ENCODE peak calls at places on chromosomes 6 and 20, in six cellular contexts. P, G, Q, V, X and A are unnamed samples.

GRCh38 chr6:12383448-12383847 is 93.3 kb downstream of the EDN1 start:
- DNase-seq in P (no peak), G (no peak), Q (no peak), V (no peak), X (no peak), A (no peak)

GRCh38 chr20:32201296-32201976 is 6.1 kb downstream of the PLAGL2 start:
- DNase-seq in P (no peak), G (peak), Q (peak), V (no peak), X (no peak), A (no peak)

GRCh38 chr6:139172567-139172966 is 37.7 kb downstream of the HECA start:
- DNase-seq in P (no peak), G (no peak), Q (no peak), V (no peak), X (no peak), A (no peak)

GRCh38 chr6:157823523-157824370 is 701 bp downstream of the SNX9 start:
- DNase-seq in P (peak), G (peak), Q (peak), V (peak), X (peak), A (no peak)

GRCh38 chr20:58608096-58608840 is 42.8 kb upstream of the STX16 start:
- DNase-seq in P (no peak), G (no peak), Q (no peak), V (no peak), X (no peak), A (no peak)

GRCh38 chr6:119340766-119341487 is 8.6 kb downstream of the MAN1A1 start:
- DNase-seq in P (no peak), G (no peak), Q (no peak), V (no peak), X (no peak), A (no peak)

GRCh38 chr20:47699804-47700203 is 85.5 kb downstream of the SULF2 start:
- DNase-seq in P (no peak), G (no peak), Q (no peak), V (no peak), X (no peak), A (no peak)

GRCh38 chr6:138986578-138986977 is 1.5 kb downstream of the REPS1 start:
- DNase-seq in P (no peak), G (peak), Q (no peak), V (peak), X (no peak), A (no peak)

GRCh38 chr6:13417431-13417830 is 70.0 kb downstream of the GFOD1 start:
- DNase-seq in P (no peak), G (no peak), Q (no peak), V (no peak), X (no peak), A (no peak)

GRCh38 chr6:84417261-84417660 is 189.8 kb upstream of the CEP162 start:
- DNase-seq in P (peak), G (peak), Q (peak), V (peak), X (no peak), A (peak)

GRCh38 chr6:135784493-135784892 is 67.0 kb upstream of the PDE7B start:
- DNase-seq in P (no peak), G (no peak), Q (no peak), V (no peak), X (no peak), A (no peak)

GRCh38 chr6:37706749-37707148 is 9.1 kb upstream of the MDGA1 start:
- DNase-seq in P (no peak), G (no peak), Q (no peak), V (no peak), X (no peak), A (no peak)

GRCh38 chr6:37702314-37702713 is 4.6 kb upstream of the MDGA1 start:
- DNase-seq in P (no peak), G (no peak), Q (peak), V (no peak), X (no peak), A (no peak)

GRCh38 chr6:37704066-37704465 is 6.4 kb upstream of the MDGA1 start:
- DNase-seq in P (no peak), G (no peak), Q (no peak), V (no peak), X (no peak), A (no peak)

GRCh38 chr6:37705239-37706051 is 7.8 kb upstream of the MDGA1 start:
- DNase-seq in P (peak), G (peak), Q (peak), V (peak), X (peak), A (no peak)

DNA sequence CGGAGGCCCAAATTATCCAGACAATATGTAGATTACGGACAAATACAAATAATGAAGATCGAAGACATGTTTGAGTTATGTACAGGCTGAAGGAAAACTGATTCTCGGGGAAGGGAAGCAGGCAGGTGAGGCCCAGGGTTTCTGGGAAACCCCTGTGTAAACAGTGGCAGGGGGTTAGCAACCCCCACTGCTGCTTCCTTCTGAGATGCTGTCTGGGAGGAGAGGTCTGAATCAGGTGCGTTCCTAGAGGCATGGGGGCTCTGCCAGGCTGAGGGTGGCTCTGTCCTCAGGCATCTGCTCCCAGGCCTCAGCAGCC is 7.2 kb upstream of the MDGA1 start:
- DNase-seq in P (no peak), G (no peak), Q (no peak), V (no peak), X (no peak), A (no peak)
- H3K4me3 ChIP-seq in P (peak), G (peak), Q (peak), V (peak), X (no peak), A (peak)

DNA sequence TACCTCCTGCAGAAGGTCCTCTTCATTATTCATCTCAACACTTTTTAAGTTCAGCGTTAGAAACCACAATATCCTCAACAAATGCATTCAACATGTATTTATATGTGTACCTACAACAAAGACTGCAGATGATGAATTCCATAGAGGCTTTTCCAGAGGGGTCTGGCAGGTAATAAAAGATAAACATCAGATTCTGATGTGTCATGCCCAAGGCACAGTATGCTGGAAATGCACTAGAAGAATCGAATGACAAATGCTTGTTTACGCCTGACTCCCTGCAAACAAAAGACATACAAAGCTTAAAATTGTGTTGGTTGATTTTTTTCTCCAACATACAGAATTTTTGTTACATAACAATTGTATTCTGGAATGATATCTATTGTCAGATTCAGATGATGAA is at the start of gene LGSN:
- DNase-seq in P (no peak), G (no peak), Q (no peak), V (no peak), X (no peak), A (no peak)
- TF ChIP-seq CTCF in P (no peak), G (no peak), Q (no peak), V (no peak), X (no peak), A (no peak)

GRCh38 chr6:75748743-75749538 is at the start of gene MYO6:
- DNase-seq in P (peak), G (peak), Q (peak), V (peak), X (peak), A (no peak)
- H3K4me3 ChIP-seq in P (peak), G (peak), Q (peak), V (peak), X (peak), A (peak)

DNA sequence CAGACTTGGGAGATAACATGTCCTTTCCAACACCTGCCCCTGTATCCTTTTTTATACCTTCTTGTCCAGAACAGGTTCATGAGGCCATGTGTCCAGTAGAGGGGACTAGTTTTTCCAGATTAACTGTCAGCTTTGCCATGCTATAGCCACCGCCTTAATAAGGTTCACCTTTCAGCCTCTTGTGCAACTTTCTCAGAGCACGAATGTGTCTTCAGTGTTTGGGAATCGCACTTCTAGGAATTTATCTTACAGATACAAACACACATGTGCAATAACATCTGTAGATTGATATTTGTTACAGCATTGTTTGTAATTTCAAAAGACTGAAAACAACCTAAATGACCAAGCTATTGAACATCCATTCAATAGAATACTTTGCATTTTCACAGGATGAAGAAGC is 21.4 kb downstream of the NCR2 start:
- DNase-seq in P (no peak), G (no peak), Q (no peak), V (no peak), X (no peak), A (no peak)
- TF ChIP-seq CTCF in P (no peak), G (no peak), Q (no peak), V (no peak), X (no peak), A (no peak)

DNA sequence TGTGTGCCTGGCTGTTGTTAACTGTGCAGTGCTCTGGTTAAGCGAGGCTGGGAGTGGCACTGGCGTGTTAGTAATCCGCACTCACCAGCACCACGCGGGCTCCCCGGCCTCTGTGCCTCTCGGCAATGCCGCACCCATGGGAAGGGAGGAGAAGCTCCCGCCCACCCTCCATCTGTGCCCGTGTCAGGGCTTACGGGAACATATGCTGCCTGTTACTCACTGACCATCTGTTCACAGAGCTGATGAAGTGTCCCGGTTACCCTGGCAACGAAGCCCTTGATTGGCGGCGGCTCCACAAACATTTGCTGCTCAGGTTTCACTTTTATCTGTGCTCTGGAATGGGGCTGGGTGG is 114.7 kb downstream of the PSMB1 start:
- DNase-seq in P (peak), G (peak), Q (peak), V (peak), X (peak), A (peak)
- H3K4me3 ChIP-seq in P (no peak), G (peak), Q (peak), V (peak), X (no peak), A (peak)

GRCh38 chr6:17589402-17590116 is 10.5 kb upstream of the FAM8A1 start:
- DNase-seq in P (peak), G (peak), Q (peak), V (peak), X (peak), A (no peak)
- TF ChIP-seq CTCF in P (no peak), G (peak), Q (no peak), V (no peak), X (peak), A (peak)

GRCh38 chr20:36644713-36645109 is 1.3 kb downstream of the SLA2 start:
- DNase-seq in P (no peak), G (no peak), Q (no peak), V (no peak), X (no peak), A (no peak)
- H3K4me3 ChIP-seq in P (no peak), G (no peak), Q (no peak), V (no peak), X (no peak), A (no peak)

GRCh38 chr6:116611020-116611419 is 5.3 kb upstream of the RSPH4A start:
- DNase-seq in P (no peak), G (no peak), Q (no peak), V (no peak), X (no peak), A (no peak)

GRCh38 chr6:116616757-116617093 is 446 bp downstream of the RSPH4A start:
- DNase-seq in P (no peak), G (peak), Q (no peak), V (no peak), X (peak), A (no peak)

DNA sequence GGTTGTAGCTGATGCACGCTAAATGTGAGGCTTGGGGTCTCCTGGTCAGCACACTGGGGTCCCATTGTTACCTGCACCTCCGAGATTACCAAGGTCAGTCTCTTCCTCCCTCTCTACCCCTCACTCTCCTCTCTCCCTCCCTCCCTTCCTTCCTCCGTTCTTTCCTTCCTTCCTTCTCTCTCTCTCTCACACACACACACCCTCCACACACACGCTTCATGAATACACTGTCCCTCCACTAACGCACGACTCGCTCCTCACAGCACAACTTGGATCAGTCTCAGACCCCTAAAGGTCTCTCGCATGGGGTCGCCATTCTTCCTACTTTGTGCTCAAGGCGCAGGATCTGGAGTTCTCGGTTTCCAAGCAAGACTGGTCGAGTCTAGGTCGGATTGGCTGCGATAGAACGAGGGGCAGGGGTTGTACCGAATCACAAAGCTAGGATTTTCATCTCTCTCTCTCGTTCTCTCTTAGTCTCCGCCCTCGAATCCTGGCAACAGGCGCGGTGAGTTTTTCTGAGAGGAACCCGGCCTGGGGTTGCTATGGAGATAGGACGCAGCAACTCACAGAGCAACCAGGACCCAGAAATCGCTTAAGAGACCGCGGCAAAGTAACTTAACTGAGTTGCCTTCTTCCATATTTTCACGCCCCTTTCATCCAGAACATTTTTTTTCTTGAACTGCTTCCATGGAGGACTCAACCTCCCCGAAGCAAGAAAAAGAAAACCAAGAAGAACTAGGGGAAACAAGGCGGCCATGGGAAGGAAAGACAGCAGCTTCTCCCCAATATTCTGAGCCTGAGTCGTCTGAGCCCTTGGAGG is at the start of gene RSPH4A:
- DNase-seq in P (peak), G (peak), Q (peak), V (peak), X (peak), A (peak)
- TF ChIP-seq CTCF in P (no peak), G (peak), Q (no peak), V (no peak), X (peak), A (peak)

DNA sequence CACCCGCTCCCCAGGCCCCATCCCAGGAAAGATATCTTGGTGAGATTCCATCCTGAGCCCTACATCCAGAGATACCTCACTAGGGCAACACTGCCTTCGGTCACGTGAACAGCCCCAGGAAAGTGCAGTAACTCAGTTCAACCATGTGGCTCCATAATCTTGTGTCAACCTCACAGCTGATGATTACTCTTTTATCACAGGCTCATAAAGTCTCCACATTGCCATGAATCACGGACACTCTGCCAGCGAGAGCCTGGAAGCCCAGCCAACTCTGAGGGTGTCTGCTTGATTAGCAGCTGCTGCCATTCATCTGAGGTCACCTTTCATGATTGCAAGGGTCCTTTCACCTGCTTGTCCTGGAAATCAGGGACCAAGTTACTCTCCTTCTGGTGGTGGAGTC is 175.8 kb upstream of the LRFN2 start:
- DNase-seq in P (no peak), G (no peak), Q (no peak), V (no peak), X (peak), A (no peak)
- H3K4me3 ChIP-seq in P (no peak), G (no peak), Q (no peak), V (no peak), X (no peak), A (no peak)